ENCODE peak calls at places on chromosomes 12 and 14, in nine cellular contexts. F, W, N, X, V, Z, G, C and B are unnamed samples.

GRCh38 chr12:48775299-48775698 is 13.6 kb downstream of the ADCY6 start:
- DNase-seq in N (no peak), C (no peak), F (no peak), X (no peak), G (no peak), V (no peak), W (no peak), Z (no peak), B (no peak)

GRCh38 chr12:7293670-7294069 is 10.2 kb upstream of the ACSM4 start:
- DNase-seq in C (no peak), N (no peak), X (no peak), F (no peak), W (no peak), G (no peak), Z (no peak), V (no peak), B (no peak)

GRCh38 chr12:39510001-39510400 is 67.1 kb upstream of the KIF21A start:
- DNase-seq in W (no peak), Z (no peak), N (no peak), F (no peak), X (no peak), V (no peak), G (no peak), C (no peak), B (no peak)

GRCh38 chr12:77640356-77640755 is 190.3 kb upstream of the NAV3 start:
- DNase-seq in Z (no peak), X (no peak), C (no peak), F (no peak), N (no peak), W (no peak), V (no peak), G (no peak), B (no peak)

GRCh38 chr14:34684578-34684977 is 29.8 kb downstream of the CFL2 start:
- DNase-seq in C (no peak), W (no peak), G (peak), Z (no peak), F (no peak), V (no peak), X (no peak), N (no peak), B (no peak)

GRCh38 chr12:111767362-111768158 is 827 bp downstream of the ALDH2 start:
- DNase-seq in Z (peak), X (no peak), G (peak), C (no peak), N (peak), F (peak), V (no peak), W (no peak), B (no peak)

GRCh38 chr12:11697670-11698387 is 48.4 kb downstream of the ETV6 start:
- DNase-seq in G (peak), X (no peak), F (peak), C (no peak), W (no peak), N (no peak), V (no peak), Z (no peak), B (no peak)

GRCh38 chr14:36666416-36667206 is 5.0 kb downstream of the PAX9 start:
- DNase-seq in G (no peak), Z (no peak), N (peak), W (no peak), C (no peak), F (no peak), V (no peak), X (no peak), B (no peak)

GRCh38 chr12:19988457-19988856 is 379.9 kb upstream of the PDE3A start:
- DNase-seq in W (no peak), C (no peak), N (peak), X (no peak), F (no peak), Z (no peak), G (peak), V (no peak), B (no peak)

GRCh38 chr12:102426599-102427541 is 53.5 kb downstream of the IGF1 start:
- DNase-seq in F (peak), Z (no peak), X (no peak), N (no peak), V (no peak), C (no peak), G (peak), W (no peak), B (no peak)

GRCh38 chr12:58967551-58967950 is 47.2 kb upstream of the LRIG3 start:
- DNase-seq in N (no peak), Z (no peak), W (no peak), X (no peak), F (no peak), G (peak), C (no peak), V (no peak), B (no peak)

GRCh38 chr12:127386723-127387122 is 880.2 kb upstream of the TMEM132C start:
- DNase-seq in C (no peak), X (no peak), G (no peak), Z (no peak), N (no peak), F (no peak), W (no peak), V (no peak), B (no peak)

GRCh38 chr12:123767613-123768012 is 5.5 kb downstream of the DNAH10 start:
- DNase-seq in F (no peak), N (no peak), Z (no peak), W (peak), X (no peak), C (peak), G (no peak), V (no peak), B (peak)